ENCODE peak calls at places on chromosomes 3 and 15, in six cellular contexts. S is activated naive CD8-positive, alpha-beta T cell treated with anti-CD3 and anti-CD28 coated beads, Interleukin-2, amount 10 ng/mL, durations not matched to agents 7 days and 5 days; J is cardiac septum; X is T-helper 9 cell; T is HCT116; I is RCC 7860. Q is an unnamed sample.

GRCh38 chr3:182713743-182714517 is 79.4 kb upstream of the ATP11B start:
- DNase-seq in S (no peak), J (no peak), X (no peak), T (peak; percentile 60), I (peak; percentile 48), Q (no peak)

GRCh38 chr3:48024401-48024800 is 8.2 kb upstream of the MAP4 start:
- DNase-seq in S (no peak), J (no peak), X (no peak), T (no peak), I (no peak), Q (no peak)

GRCh38 chr15:83904107-83904720 is 250.3 kb downstream of the ADAMTSL3 start:
- DNase-seq in S (no peak), J (no peak), X (no peak), T (no peak), I (peak; percentile 18), Q (no peak)

GRCh38 chr3:15241341-15241740 is 35.3 kb downstream of the CAPN7 start:
- DNase-seq in S (no peak), J (no peak), X (peak; percentile 30), T (peak; percentile 13), I (no peak), Q (no peak)

GRCh38 chr15:60844010-60844409 is 365.1 kb upstream of the ICE2 start:
- DNase-seq in S (no peak), J (no peak), X (no peak), T (no peak), I (no peak), Q (no peak)

GRCh38 chr15:91844928-91845327 is 8.6 kb upstream of the SLCO3A1 start:
- DNase-seq in S (no peak), J (no peak), X (no peak), T (no peak), I (no peak), Q (no peak)

GRCh38 chr3:49899815-49900214 is 3.9 kb downstream of the MST1R start:
- DNase-seq in S (no peak), J (no peak), X (no peak), T (no peak), I (no peak), Q (no peak)

GRCh38 chr3:45966969-45967640 is 23.8 kb downstream of the CXCR6 start:
- DNase-seq in S (no peak), J (no peak), X (no peak), T (no peak), I (no peak), Q (no peak)

GRCh38 chr3:194130807-194131589 is 5.0 kb upstream of the HES1 start:
- DNase-seq in S (no peak), J (no peak), X (no peak), T (no peak), I (peak; percentile 31), Q (no peak)

GRCh38 chr3:160564205-160564922 is 1.0 kb downstream of the KPNA4 start:
- DNase-seq in S (no peak), J (no peak), X (peak; percentile 21), T (no peak), I (no peak), Q (no peak)

GRCh38 chr3:160616721-160617120 is 51.4 kb upstream of the KPNA4 start:
- DNase-seq in S (no peak), J (no peak), X (no peak), T (no peak), I (no peak), Q (no peak)

GRCh38 chr3:15974647-15975046 is 176.9 kb upstream of the ANKRD28 start:
- DNase-seq in S (no peak), J (no peak), X (no peak), T (no peak), I (no peak), Q (no peak)

GRCh38 chr3:115500795-115501194 is 122.5 kb upstream of the GAP43 start:
- DNase-seq in S (no peak), J (no peak), X (no peak), T (no peak), I (no peak), Q (no peak)

GRCh38 chr3:43279082-43279481 is 7.3 kb upstream of the SNRK start:
- DNase-seq in S (no peak), J (no peak), X (no peak), T (no peak), I (no peak), Q (no peak)

GRCh38 chr3:23576379-23576959 is 229.3 kb upstream of the UBE2E1 start:
- DNase-seq in S (no peak), J (no peak), X (no peak), T (no peak), I (no peak), Q (no peak)

GRCh38 chr3:52221563-52222318 is 3.7 kb downstream of the TLR9 start:
- DNase-seq in S (peak; percentile 77), J (no peak), X (peak; percentile 52), T (no peak), I (no peak), Q (no peak)

GRCh38 chr3:187150599-187150998 is 11.3 kb upstream of the RPL39L start:
- DNase-seq in S (peak; percentile 63), J (no peak), X (peak; percentile 57), T (no peak), I (no peak), Q (no peak)

GRCh38 chr3:151709847-151710246 is 23.9 kb upstream of the AADACL2 start:
- DNase-seq in S (no peak), J (no peak), X (no peak), T (no peak), I (no peak), Q (no peak)

GRCh38 chr3:183375337-183375736 is 53.1 kb downstream of the MCF2L2 start:
- DNase-seq in S (no peak), J (no peak), X (no peak), T (no peak), I (no peak), Q (no peak)

GRCh38 chr3:45472795-45473194 is 84.4 kb downstream of the LARS2 start:
- DNase-seq in S (no peak), J (no peak), X (no peak), T (no peak), I (no peak), Q (no peak)

GRCh38 chr3:58880182-58880581 is 169.6 kb downstream of the CFAP20DC start:
- DNase-seq in S (no peak), J (no peak), X (no peak), T (no peak), I (no peak), Q (no peak)

GRCh38 chr3:72957303-72957702 is 39.3 kb upstream of the PPP4R2 start:
- DNase-seq in S (no peak), J (no peak), X (no peak), T (no peak), I (no peak), Q (no peak)

GRCh38 chr3:60333710-60334109 is 917.5 kb downstream of the FHIT start:
- DNase-seq in S (no peak), J (no peak), X (no peak), T (no peak), I (no peak), Q (no peak)

GRCh38 chr3:196754215-196754937 is 14.7 kb downstream of the PAK2 start:
- DNase-seq in S (no peak), J (no peak), X (no peak), T (no peak), I (no peak), Q (no peak)

GRCh38 chr3:31536417-31536991 is 3.8 kb downstream of the STT3B start:
- DNase-seq in S (no peak), J (no peak), X (no peak), T (no peak), I (no peak), Q (no peak)

GRCh38 chr3:177460100-177460499 is 262.8 kb upstream of the TBL1XR1 start:
- DNase-seq in S (no peak), J (no peak), X (no peak), T (no peak), I (no peak), Q (no peak)

GRCh38 chr15:20357139-20358065 is 184.2 kb downstream of the GOLGA6L6 start:
- DNase-seq in S (peak; percentile 44), J (peak; percentile 74), X (no peak), T (no peak), I (no peak), Q (no peak)

Q was measured in glomerular endothelial cell.